ENCODE peak calls at places on chromosome 9, in ten cellular contexts. H is occipital lobe; A is ovary; S is activated CD4-positive, alpha-beta T cell treated with anti-CD3 and anti-CD28 coated beads for 24 hours; W is GM20000; L is AML-193; T is uterus; Q is AG20443; Z is Calu3; R is HT-29. E is an unnamed sample.

GRCh38 chr9:130860458-130861316 is 25.6 kb downstream of the ABL1 start:
- DNase-seq in L (no peak), Q (peak; percentile 90), H (no peak), T (peak; percentile 87), R (no peak), W (no peak), A (peak; percentile 82), Z (no peak), S (no peak), E (peak; percentile 53)

GRCh38 chr9:92917176-92917800 is 30.0 kb upstream of the FGD3 start:
- DNase-seq in W (no peak), Z (no peak), A (no peak), Q (no peak), H (no peak), T (no peak), S (no peak), R (no peak), L (peak; percentile 7), E (no peak)

GRCh38 chr9:12882430-12882829 is 107.6 kb downstream of the LURAP1L start:
- DNase-seq in T (no peak), R (no peak), L (no peak), H (no peak), W (no peak), S (no peak), Q (peak; percentile 50), A (no peak), Z (no peak), E (no peak)

GRCh38 chr9:114777841-114778240 is 28.0 kb downstream of the TNFSF15 start:
- DNase-seq in R (no peak), Z (no peak), H (no peak), Q (no peak), S (peak; percentile 20), L (no peak), T (no peak), W (no peak), A (no peak), E (no peak)

GRCh38 chr9:104658496-104659195 is 35.7 kb upstream of the OR13D1 start:
- DNase-seq in S (no peak), L (no peak), W (no peak), R (no peak), T (no peak), Q (no peak), Z (no peak), H (no peak), A (no peak), E (no peak)

GRCh38 chr9:15722888-15723287 is 170.0 kb downstream of the CCDC171 start:
- DNase-seq in W (no peak), T (no peak), R (no peak), H (no peak), A (no peak), S (no peak), Q (no peak), Z (no peak), L (no peak), E (no peak)

GRCh38 chr9:68750786-68751185 is 45.7 kb downstream of the PIP5K1B start:
- DNase-seq in H (no peak), W (no peak), A (no peak), L (no peak), Q (no peak), S (no peak), R (no peak), Z (no peak), T (no peak), E (no peak)

GRCh38 chr9:10026585-10026984 is 586.2 kb downstream of the PTPRD start:
- DNase-seq in Z (no peak), T (no peak), R (no peak), S (no peak), H (no peak), L (no peak), A (no peak), W (no peak), Q (no peak), E (no peak)

GRCh38 chr9:70340572-70340971 is 73.9 kb downstream of the KLF9 start:
- DNase-seq in R (peak; percentile 40), T (no peak), Z (no peak), S (no peak), L (peak; percentile 23), H (no peak), W (no peak), A (no peak), Q (peak; percentile 27), E (no peak)

GRCh38 chr9:35903049-35903448 is 3.0 kb upstream of the HRCT1 start:
- DNase-seq in L (peak; percentile 41), Q (peak; percentile 53), Z (peak; percentile 39), S (no peak), A (no peak), W (peak; percentile 78), H (no peak), T (no peak), R (peak; percentile 89), E (peak; percentile 57)

GRCh38 chr9:135683401-135684034 is 15.8 kb downstream of the SOHLH1 start:
- DNase-seq in A (no peak), Q (no peak), H (no peak), S (no peak), T (no peak), Z (no peak), W (no peak), L (no peak), R (no peak), E (no peak)

E was measured in body of pancreas.